ENCODE peak calls at places on chromosomes 5 and 9, in seven cellular contexts. E, L, P, H, J, Q and R are unnamed samples.

GRCh38 chr9:86771391-86771790 is 175.9 kb downstream of the GAS1 start:
- DNase-seq in E (no peak), P (no peak), H (no peak), L (no peak), Q (no peak), J (no peak), R (no peak)

GRCh38 chr9:128722380-128723351 is 1.3 kb downstream of the ZDHHC12 start:
- DNase-seq in P (no peak), L (no peak), Q (no peak), H (no peak), E (no peak), J (no peak), R (no peak)

GRCh38 chr5:155728857-155729683 is 597.9 kb upstream of the SGCD start:
- DNase-seq in Q (no peak), E (no peak), L (no peak), J (no peak), P (no peak), H (no peak), R (no peak)

GRCh38 chr5:92424785-92425426 is 1041.8 kb upstream of the ARRDC3 start:
- DNase-seq in E (no peak), Q (no peak), H (no peak), P (no peak), J (no peak), L (no peak), R (no peak)

GRCh38 chr5:73370620-73371583 is 77.7 kb downstream of the FOXD1 start:
- DNase-seq in Q (no peak), J (no peak), E (no peak), P (peak), L (no peak), H (peak), R (no peak)

GRCh38 chr9:84673806-84674205 is 4.3 kb downstream of the NTRK2 start:
- DNase-seq in H (no peak), Q (no peak), L (no peak), E (no peak), P (no peak), J (no peak), R (no peak)

GRCh38 chr9:106420511-106420944 is 442.4 kb upstream of the ZNF462 start:
- DNase-seq in P (no peak), Q (no peak), J (no peak), H (no peak), L (no peak), E (no peak), R (no peak)

GRCh38 chr5:74251106-74252032 is 389.2 kb downstream of the ENC1 start:
- DNase-seq in E (no peak), H (peak), Q (no peak), J (peak), P (no peak), L (no peak), R (peak)

GRCh38 chr5:135222171-135222681 is 176.8 kb downstream of the MACROH2A1 start:
- DNase-seq in Q (no peak), J (no peak), E (peak), H (no peak), L (peak), P (no peak), R (peak)

GRCh38 chr9:96566401-96567202 is 53.0 kb downstream of the CDC14B start:
- DNase-seq in Q (peak), J (peak), E (peak), P (peak), H (no peak), L (peak), R (peak)

GRCh38 chr5:99636663-99637062 is 707.9 kb upstream of the CHD1 start:
- DNase-seq in P (no peak), E (no peak), L (no peak), H (no peak), J (no peak), Q (no peak), R (no peak)

GRCh38 chr5:136082390-136083193 is 50.1 kb upstream of the SMAD5 start:
- DNase-seq in Q (no peak), J (peak), H (peak), E (no peak), L (peak), P (peak), R (peak)

GRCh38 chr5:56429110-56429561 is 196.0 kb upstream of the ANKRD55 start:
- DNase-seq in L (peak), Q (no peak), J (no peak), H (no peak), P (no peak), E (no peak), R (no peak)

GRCh38 chr5:143001764-143002351 is 231.7 kb downstream of the ARHGAP26 start:
- DNase-seq in J (no peak), L (no peak), H (peak), E (peak), Q (no peak), P (no peak), R (no peak)

GRCh38 chr5:14364096-14364495 is 217.5 kb upstream of the OTULINL start:
- DNase-seq in P (no peak), H (no peak), Q (no peak), L (no peak), J (no peak), E (no peak), R (no peak)

GRCh38 chr5:145937432-145938250 is 1.3 kb downstream of the SH3RF2 start:
- DNase-seq in P (peak), J (no peak), E (no peak), H (peak), L (peak), Q (peak), R (peak)

GRCh38 chr5:160477266-160477970 is 55.8 kb downstream of the PTTG1 start:
- DNase-seq in Q (no peak), P (no peak), E (no peak), J (no peak), L (no peak), H (no peak), R (no peak)

GRCh38 chr5:177369050-177369912 is 11.6 kb downstream of the RGS14 start:
- DNase-seq in P (peak), H (no peak), E (no peak), Q (no peak), L (no peak), J (no peak), R (no peak)

GRCh38 chr9:35436940-35437339 is 53.0 kb upstream of the RUSC2 start:
- DNase-seq in H (no peak), L (no peak), J (no peak), E (no peak), Q (no peak), P (no peak), R (no peak)

GRCh38 chr5:147051193-147051592 is 172.6 kb upstream of the PPP2R2B start:
- DNase-seq in J (no peak), H (no peak), E (no peak), Q (no peak), L (no peak), P (no peak), R (no peak)

GRCh38 chr5:10702040-10702629 is 58.9 kb downstream of the DAP start:
- DNase-seq in H (peak), Q (no peak), J (no peak), L (peak), E (no peak), P (no peak), R (no peak)

GRCh38 chr9:126001581-126002225 is 254.5 kb downstream of the PBX3 start:
- DNase-seq in J (no peak), E (peak), H (no peak), P (no peak), Q (no peak), L (no peak), R (no peak)

GRCh38 chr5:135230326-135230925 is 168.6 kb downstream of the MACROH2A1 start:
- DNase-seq in H (peak), E (no peak), P (no peak), J (peak), Q (no peak), L (peak), R (peak)

GRCh38 chr9:749712-750111 is 91.8 kb upstream of the DMRT1 start:
- DNase-seq in H (no peak), E (no peak), P (no peak), L (no peak), Q (no peak), J (no peak), R (peak)

GRCh38 chr9:38360880-38361836 is 31.3 kb upstream of the ALDH1B1 start:
- DNase-seq in L (no peak), H (no peak), J (no peak), Q (no peak), E (peak), P (no peak), R (no peak)

GRCh38 chr5:36724429-36725332 is 118.3 kb downstream of the SLC1A3 start:
- DNase-seq in J (peak), H (no peak), Q (no peak), L (peak), P (peak), E (peak), R (peak)

GRCh38 chr5:134304306-134304705 is 62.7 kb downstream of the CDKL3 start:
- DNase-seq in P (no peak), E (no peak), J (no peak), L (no peak), H (no peak), Q (no peak), R (no peak)

GRCh38 chr9:107019216-107019615 is 156.2 kb downstream of the ZNF462 start:
- DNase-seq in L (no peak), Q (no peak), E (no peak), H (peak), P (no peak), J (no peak), R (no peak)

GRCh38 chr9:127004946-127005769 is 90.6 kb downstream of the RALGPS1 start:
- DNase-seq in H (peak), P (no peak), L (peak), Q (no peak), E (no peak), J (no peak), R (no peak)

GRCh38 chr5:96569770-96570169 is 92.4 kb upstream of the CAST start:
- DNase-seq in E (no peak), Q (no peak), P (no peak), L (no peak), J (no peak), H (no peak), R (no peak)

GRCh38 chr5:151637676-151638075 is 46.5 kb upstream of the FAT2 start:
- DNase-seq in L (no peak), H (no peak), P (no peak), Q (no peak), J (peak), E (no peak), R (no peak)

GRCh38 chr5:125177340-125177739 is 430.9 kb upstream of the ZNF608 start:
- DNase-seq in E (no peak), Q (no peak), L (no peak), H (no peak), J (no peak), P (no peak), R (no peak)

GRCh38 chr5:31614147-31615030 is 24.5 kb upstream of the PDZD2 start:
- DNase-seq in Q (no peak), E (no peak), L (peak), J (no peak), H (no peak), P (no peak), R (no peak)

GRCh38 chr5:82387041-82387818 is 109.1 kb upstream of the RPS23 start:
- DNase-seq in E (no peak), L (peak), J (no peak), Q (no peak), P (peak), H (peak), R (no peak)

GRCh38 chr5:137731201-137731600 is 4.7 kb downstream of the KLHL3 start:
- DNase-seq in P (no peak), E (no peak), H (peak), Q (no peak), J (no peak), L (no peak), R (no peak)

DNA sequence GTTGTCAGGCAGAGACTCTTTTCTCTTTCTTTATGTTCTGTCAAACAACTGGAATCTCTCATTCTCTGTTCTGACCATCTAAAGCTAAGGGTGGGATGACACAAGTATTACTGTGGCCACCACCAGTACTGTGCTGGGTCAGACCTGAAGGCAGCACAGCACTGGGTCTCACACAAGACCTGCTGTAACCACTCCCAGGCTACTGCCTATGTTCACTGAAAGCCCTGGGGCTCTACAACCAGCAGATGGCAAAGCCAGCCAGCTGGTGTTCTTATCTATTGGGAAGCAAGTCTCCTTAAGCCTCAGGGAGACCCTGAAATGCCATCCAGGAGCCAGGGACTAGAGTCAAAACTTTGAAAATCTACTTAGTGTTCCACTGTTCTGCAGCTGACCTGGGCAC is 189.5 kb downstream of the SLCO4C1 start:
- DNase-seq in E (no peak), L (no peak), Q (no peak), P (no peak), J (no peak), H (no peak), R (no peak)
- TF ChIP-seq POLR2A in E (no peak), L (no peak), Q (no peak), P (no peak), J (no peak), H (no peak), R (no peak)

DNA sequence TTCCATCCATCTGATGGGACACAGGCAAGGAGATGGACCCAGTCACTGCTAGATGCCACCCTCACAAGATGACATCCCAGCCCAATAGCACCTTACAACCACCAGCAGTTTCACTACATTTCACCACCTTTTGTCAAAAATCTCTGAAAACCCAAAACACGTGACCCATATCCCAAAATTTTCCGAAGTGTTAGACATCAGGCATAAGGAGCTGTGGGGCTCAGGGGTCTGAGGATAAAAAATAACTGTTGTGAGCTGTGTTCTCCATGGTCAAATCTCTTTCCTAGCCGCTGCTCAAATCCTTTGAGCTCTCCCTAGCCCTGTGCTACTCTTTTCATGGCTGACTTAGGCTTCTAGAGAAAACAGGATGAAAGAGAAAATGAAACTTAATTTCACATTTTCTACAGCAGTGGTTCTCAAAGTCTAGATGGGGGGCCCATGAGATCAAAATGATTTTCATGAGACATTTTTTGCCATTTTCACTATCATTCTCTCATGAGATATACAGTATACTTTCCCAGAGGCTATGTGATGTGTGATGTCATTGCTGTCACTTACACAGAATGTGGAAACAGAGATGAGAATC is 40.7 kb downstream of the TIMD4 start:
- DNase-seq in E (no peak), L (no peak), Q (no peak), J (no peak), P (no peak), H (no peak), R (no peak)
- H3K4me3 ChIP-seq in E (no peak), L (no peak), Q (no peak), J (no peak), P (no peak), H (no peak), R (no peak)

GRCh38 chr5:173917788-173918786 is 29.9 kb downstream of the CPEB4 start:
- DNase-seq in J (peak), E (peak), P (peak), Q (no peak), H (peak), L (peak), R (peak)
- TF ChIP-seq POLR2A in J (no peak), E (peak), P (peak), Q (peak), H (peak), L (peak), R (peak)

GRCh38 chr9:89178162-89179120 is at the start of gene SHC3:
- DNase-seq in L (peak), E (no peak), Q (no peak), H (peak), P (no peak), J (no peak), R (no peak)

GRCh38 chr9:89177401-89178161 is 1.0 kb downstream of the SHC3 start:
- DNase-seq in P (no peak), L (peak), Q (no peak), H (no peak), E (no peak), J (no peak), R (no peak)

GRCh38 chr9:89179920-89180667 is 1.5 kb upstream of the SHC3 start:
- DNase-seq in Q (peak), E (peak), P (peak), J (peak), H (peak), L (peak), R (peak)

GRCh38 chr9:89177021-89177400 is 1.6 kb downstream of the SHC3 start:
- DNase-seq in Q (no peak), L (peak), H (peak), J (no peak), E (no peak), P (no peak), R (no peak)

GRCh38 chr9:89179535-89179919 is 909 bp upstream of the SHC3 start:
- DNase-seq in Q (no peak), L (no peak), P (no peak), E (no peak), J (no peak), H (peak), R (no peak)
- H3K4me3 ChIP-seq in Q (peak), L (no peak), P (peak), E (peak), J (peak), H (peak), R (peak)

GRCh38 chr5:69188811-69189161 is 597 bp upstream of the CENPH start:
- DNase-seq in H (no peak), L (no peak), Q (no peak), E (no peak), P (peak), J (no peak), R (no peak)

GRCh38 chr5:69187342-69187741 is 2.0 kb upstream of the CENPH start:
- DNase-seq in H (no peak), Q (no peak), E (no peak), P (no peak), L (no peak), J (no peak), R (no peak)

DNA sequence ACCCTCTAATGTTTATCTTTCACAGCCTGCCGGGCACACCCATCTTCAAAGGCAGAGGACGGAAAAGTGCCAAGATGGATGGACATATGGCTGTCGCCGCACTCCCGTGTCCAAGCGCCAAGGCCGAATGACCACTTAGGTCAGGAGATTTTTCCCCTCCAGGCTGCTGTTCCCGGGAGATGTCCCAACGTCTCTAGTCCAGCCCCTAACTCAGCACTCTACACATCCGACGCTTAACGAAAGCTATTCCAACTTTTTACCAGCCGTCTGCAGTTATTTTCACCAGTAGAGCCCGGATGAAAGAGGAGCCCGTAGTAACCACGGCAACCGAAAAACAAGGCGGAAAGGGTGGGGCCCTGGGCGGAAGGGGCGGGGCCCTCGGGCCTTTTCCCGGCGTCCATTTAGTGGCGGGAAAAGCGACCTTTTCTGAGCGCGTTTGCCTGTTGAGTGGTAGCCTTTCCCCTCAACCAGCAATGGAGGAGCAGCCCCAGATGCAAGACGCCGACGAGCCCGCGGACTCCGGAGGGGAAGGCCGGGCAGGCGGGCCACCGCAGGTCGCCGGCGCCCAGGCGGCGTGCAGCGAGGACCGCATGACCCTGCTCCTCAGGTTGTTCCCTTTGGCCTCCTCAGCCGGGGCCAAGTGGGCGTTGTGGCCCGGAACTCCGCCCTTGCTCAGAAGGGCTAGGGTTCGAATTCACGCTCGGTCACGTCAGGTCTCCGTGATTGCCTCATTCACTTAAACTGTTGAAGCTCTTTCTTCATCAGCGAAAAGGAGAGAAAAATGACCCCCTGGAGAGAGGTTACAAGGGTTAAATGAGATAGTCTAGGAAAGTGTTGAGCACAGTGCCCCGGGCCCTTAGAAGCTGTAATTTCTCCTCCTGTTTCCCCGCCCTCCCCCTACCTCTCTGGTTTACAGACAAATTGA is at the start of gene CENPH:
- DNase-seq in Q (peak), J (peak), H (peak), E (peak), P (peak), L (peak), R (peak)
- TF ChIP-seq POLR2A in Q (peak), J (no peak), H (peak), E (no peak), P (peak), L (no peak), R (no peak)

GRCh38 chr5:168204165-168204564 is 87.3 kb upstream of the WWC1 start:
- DNase-seq in Q (no peak), P (no peak), E (no peak), H (no peak), L (no peak), J (no peak), R (no peak)

GRCh38 chr5:168209561-168209960 is 81.9 kb upstream of the WWC1 start:
- DNase-seq in Q (no peak), P (no peak), L (no peak), J (no peak), H (no peak), E (no peak), R (no peak)

GRCh38 chr5:168211245-168211644 is 80.2 kb upstream of the WWC1 start:
- DNase-seq in E (no peak), J (no peak), Q (no peak), H (no peak), P (no peak), L (no peak), R (no peak)

GRCh38 chr5:168209987-168210386 is 81.5 kb upstream of the WWC1 start:
- DNase-seq in E (no peak), Q (no peak), L (no peak), J (no peak), H (no peak), P (no peak), R (no peak)

DNA sequence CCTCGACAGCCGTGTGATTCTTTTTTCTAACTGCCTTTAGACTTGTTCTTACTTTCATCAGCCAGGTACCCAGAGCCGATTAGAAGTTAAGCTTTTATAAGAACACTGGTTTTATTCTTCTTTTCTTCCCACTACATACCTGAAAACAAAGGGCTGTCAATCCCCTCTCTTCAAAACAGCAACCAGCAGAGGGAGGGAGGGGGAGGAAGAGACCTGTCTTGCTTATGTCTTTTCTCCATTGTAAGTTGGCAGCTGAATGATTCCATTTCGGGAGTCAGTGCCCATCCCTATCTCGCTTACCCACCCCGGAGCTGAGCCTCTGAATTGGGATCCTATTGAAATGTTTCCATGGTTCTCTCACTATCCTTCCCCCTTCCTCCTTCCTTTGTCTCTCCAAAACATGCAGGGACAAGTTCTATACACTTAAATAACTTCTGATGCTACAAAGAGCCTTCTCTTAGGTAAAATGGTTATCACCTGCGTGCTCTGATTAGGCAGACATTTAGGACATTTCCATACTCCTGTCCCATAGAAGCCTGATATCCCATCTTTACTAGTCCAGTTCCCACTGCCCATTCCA is 83.9 kb upstream of the WWC1 start:
- DNase-seq in Q (no peak), H (no peak), P (no peak), J (no peak), E (no peak), L (no peak), R (no peak)
- H3K4me3 ChIP-seq in Q (no peak), H (no peak), P (no peak), J (no peak), E (no peak), L (no peak), R (no peak)

GRCh38 chr5:158898185-158899177 is 201.2 kb downstream of the EBF1 start:
- DNase-seq in H (no peak), E (no peak), J (no peak), P (peak), Q (no peak), L (no peak), R (no peak)
- TF ChIP-seq POLR2A in H (no peak), E (no peak), J (no peak), P (no peak), Q (no peak), L (no peak), R (no peak)